ENCODE peak calls at places on chromosomes 16 and 17, in four cellular contexts. O is IMR-90, E is neuronal stem cell, L is H9. G is an unnamed sample.

GRCh38 chr16:82322177-82322576 is 152.2 kb upstream of the MPHOSPH6 start:
- DNase-seq in O (no peak), E (no peak), L (no peak), G (no peak)

GRCh38 chr16:49526966-49527365 is 153.4 kb downstream of the C16orf78 start:
- DNase-seq in O (no peak), E (no peak), L (no peak), G (no peak)

GRCh38 chr17:82414548-82415281 is 3.4 kb upstream of the HEXD start:
- DNase-seq in O (peak), E (peak), L (peak), G (peak)

GRCh38 chr16:72637306-72637705 is 410.6 kb downstream of the ZFHX3 start:
- DNase-seq in O (peak), E (no peak), L (no peak), G (no peak)

GRCh38 chr16:4093495-4094137 is 22.6 kb downstream of the ADCY9 start:
- DNase-seq in O (peak), E (no peak), L (no peak), G (no peak)

GRCh38 chr16:2715519-2715918 is 4.5 kb downstream of the PRSS27 start:
- DNase-seq in O (peak), E (peak), L (peak), G (no peak)

GRCh38 chr16:74999208-74999682 is 421 bp downstream of the ZNRF1 start:
- DNase-seq in O (no peak), E (peak), L (no peak), G (no peak)

GRCh38 chr16:79509221-79509631 is 91.3 kb downstream of the MAF start:
- DNase-seq in O (no peak), E (no peak), L (no peak), G (no peak)

GRCh38 chr17:74833501-74834361 is 26.0 kb downstream of the GRIN2C start:
- DNase-seq in O (peak), E (no peak), L (no peak), G (no peak)

GRCh38 chr17:21096874-21097273 is 29.9 kb upstream of the DHRS7B start:
- DNase-seq in O (no peak), E (no peak), L (no peak), G (no peak)

GRCh38 chr16:80198995-80199299 is 341.8 kb upstream of the DYNLRB2 start:
- DNase-seq in O (peak), E (no peak), L (no peak), G (no peak)

GRCh38 chr17:76550712-76551615 is 11.1 kb downstream of the PRCD start:
- DNase-seq in O (peak), E (no peak), L (peak), G (no peak)

GRCh38 chr16:74748710-74749073 is 25.9 kb downstream of the FA2H start:
- DNase-seq in O (no peak), E (no peak), L (no peak), G (no peak)

GRCh38 chr16:89565256-89565505 is 4.7 kb downstream of the RPL13 start:
- DNase-seq in O (no peak), E (no peak), L (no peak), G (no peak)

GRCh38 chr17:8799001-8799850 is at the start of gene MFSD6L:
- DNase-seq in O (no peak), E (no peak), L (peak), G (peak)

GRCh38 chr17:79740413-79740812 is 9.7 kb downstream of the ENPP7 start:
- DNase-seq in O (no peak), E (no peak), L (no peak), G (no peak)

GRCh38 chr16:80992676-80993292 is 13.9 kb downstream of the CMC2 start:
- DNase-seq in O (no peak), E (no peak), L (no peak), G (no peak)

GRCh38 chr17:51000835-51001638 is 119.6 kb downstream of the SPAG9 start:
- DNase-seq in O (peak), E (peak), L (no peak), G (no peak)

GRCh38 chr17:60904582-60904981 is 226.9 kb downstream of the BCAS3 start:
- DNase-seq in O (no peak), E (no peak), L (no peak), G (no peak)

GRCh38 chr17:13534946-13535345 is 66.8 kb downstream of the HS3ST3A1 start:
- DNase-seq in O (no peak), E (no peak), L (no peak), G (no peak)

GRCh38 chr17:1039511-1040215 is 42.7 kb downstream of the TIMM22 start:
- DNase-seq in O (no peak), E (no peak), L (peak), G (no peak)
- H3K18ac ChIP-seq in O (no peak), E (peak), L (no peak), G (no peak)

GRCh38 chr17:19363460-19364035 is 1.0 kb upstream of the B9D1 start:
- DNase-seq in O (no peak), E (no peak), L (no peak), G (no peak)
- H2BK15ac ChIP-seq in O (no peak), E (no peak), L (no peak), G (no peak)

DNA sequence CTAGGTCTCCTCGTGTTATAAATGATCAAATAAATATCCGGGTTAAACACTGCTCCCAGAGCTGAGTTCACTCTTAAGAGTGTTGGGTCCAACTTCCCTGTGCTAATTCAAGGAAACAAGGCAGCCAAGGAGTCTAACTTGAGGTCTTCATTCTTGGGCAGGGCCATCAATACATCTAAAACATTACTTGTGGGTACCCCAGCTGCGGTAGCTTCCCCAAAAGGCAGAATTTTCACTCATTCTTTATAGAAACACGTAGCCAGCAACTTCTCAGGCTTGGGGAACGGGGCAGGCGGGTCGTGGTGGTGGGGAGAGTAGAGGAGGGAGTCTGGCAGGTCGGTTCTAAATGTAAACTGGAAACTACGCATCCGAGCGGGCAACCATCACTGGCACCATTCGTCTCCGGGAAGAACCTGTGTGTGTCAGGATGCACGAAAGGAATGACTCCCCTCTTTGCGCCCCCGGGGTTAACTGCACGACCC is 660 bp upstream of the METTL9 start:
- DNase-seq in O (no peak), E (no peak), L (no peak), G (no peak)
- H3K18ac ChIP-seq in O (peak), E (peak), L (peak), G (peak)

DNA sequence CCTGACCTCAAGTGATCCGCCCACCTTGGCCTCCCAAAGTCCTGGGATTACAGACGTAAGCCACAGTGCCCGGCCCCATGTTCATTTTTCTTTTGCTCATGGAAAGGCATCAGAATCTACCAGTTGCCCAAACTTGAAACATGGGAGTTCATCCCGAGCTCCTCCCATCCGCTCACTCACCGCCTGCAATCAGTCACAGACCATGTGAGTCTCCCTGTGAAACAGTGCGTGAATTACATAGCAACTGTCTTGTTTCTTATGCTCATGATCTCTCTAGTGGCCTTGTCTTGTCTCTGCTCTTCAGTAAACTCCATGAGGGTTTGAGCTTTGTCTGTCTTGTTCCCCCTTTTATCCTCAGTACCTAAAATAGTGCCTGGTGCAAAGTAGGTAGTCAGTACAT is 52.1 kb upstream of the TNRC6A start:
- DNase-seq in O (no peak), E (no peak), L (no peak), G (no peak)
- H2BK15ac ChIP-seq in O (no peak), E (no peak), L (peak), G (no peak)

G was measured in H1.